ENCODE peak calls at places on chromosome 16, in eight cellular contexts. O is pancreas; G is GM12892; U is SJSA1; D is stimulated activated CD4-positive, alpha-beta T cell treated with anti-CD3 and anti-CD28 coated beads, Interleukin-1b, Interleukin-23, amount 100 ng/mL, for 1 hour; W is NCI-H2081; E is body of pancreas; B is COR-L47. P is an unnamed sample.

GRCh38 chr16:80280557-80280956 is 260.2 kb upstream of the DYNLRB2 start:
- DNase-seq in O (no peak), G (no peak), U (no peak), D (no peak), W (no peak), E (no peak), B (no peak), P (no peak)

GRCh38 chr16:3508736-3509135 is 7.9 kb downstream of the CLUAP1 start:
- DNase-seq in O (no peak), G (no peak), U (no peak), D (no peak), W (no peak), E (no peak), B (no peak), P (no peak)

GRCh38 chr16:66484453-66485213 is 57.5 kb downstream of the BEAN1 start:
- DNase-seq in O (no peak), G (no peak), U (no peak), D (no peak), W (no peak), E (no peak), B (no peak), P (no peak)

GRCh38 chr16:60642956-60643355 is 1393.3 kb downstream of the CDH8 start:
- DNase-seq in O (no peak), G (no peak), U (no peak), D (no peak), W (no peak), E (no peak), B (no peak), P (no peak)

GRCh38 chr16:2946649-2947048 is 17.4 kb upstream of the KREMEN2 start:
- DNase-seq in O (no peak), G (no peak), U (no peak), D (no peak), W (no peak), E (no peak), B (no peak), P (no peak)

GRCh38 chr16:81758376-81758775 is 20.7 kb upstream of the PLCG2 start:
- DNase-seq in O (no peak), G (no peak), U (no peak), D (no peak), W (no peak), E (no peak), B (no peak), P (no peak)

GRCh38 chr16:86778978-86779377 is 200.6 kb downstream of the FOXL1 start:
- DNase-seq in O (no peak), G (no peak), U (no peak), D (no peak), W (no peak), E (no peak), B (no peak), P (no peak)

GRCh38 chr16:3578121-3578520 is 918 bp upstream of the NLRC3 start:
- DNase-seq in O (no peak), G (no peak), U (no peak), D (no peak), W (no peak), E (no peak), B (no peak), P (no peak)

GRCh38 chr16:23679274-23679985 is 741 bp downstream of the PLK1 start:
- DNase-seq in O (no peak), G (peak), U (peak), D (no peak), W (peak), E (no peak), B (peak), P (no peak)

GRCh38 chr16:58582971-58583765 is 46.5 kb downstream of the CNOT1 start:
- DNase-seq in O (no peak), G (no peak), U (no peak), D (no peak), W (no peak), E (no peak), B (no peak), P (no peak)

GRCh38 chr16:83661656-83662055 is 146.1 kb upstream of the HSBP1 start:
- DNase-seq in O (no peak), G (no peak), U (no peak), D (no peak), W (no peak), E (no peak), B (no peak), P (no peak)

GRCh38 chr16:4505356-4506153 is 29.4 kb downstream of the HMOX2 start:
- DNase-seq in O (no peak), G (peak), U (no peak), D (peak), W (no peak), E (no peak), B (no peak), P (no peak)

GRCh38 chr16:5041604-5042133 is 7.9 kb upstream of the NAGPA start:
- DNase-seq in O (no peak), G (no peak), U (no peak), D (no peak), W (no peak), E (no peak), B (no peak), P (no peak)